ENCODE peak calls at places on chromosome 1, in nine cellular contexts. R is mucosa of descending colon, H is HFF-Myc, U is lung, C is heart left ventricle, S is cardiac fibroblast, P is left ventricle myocardium inferior, M is colonic mucosa, V is coronary artery. L is an unnamed sample.

GRCh38 chr1:237640011-237640671 is 250.6 kb downstream of the ZP4 start:
- DNase-seq in R (no peak), H (no peak), U (no peak), C (no peak), S (no peak), P (no peak), M (no peak), V (no peak), L (no peak)

GRCh38 chr1:186008920-186009737 is 274.9 kb downstream of the HMCN1 start:
- DNase-seq in R (no peak), H (no peak), U (no peak), C (no peak), S (peak; percentile 82), P (no peak), M (no peak), V (no peak), L (peak; percentile 88)

GRCh38 chr1:211420389-211420788 is 71.6 kb downstream of the RD3 start:
- DNase-seq in R (no peak), H (peak; percentile 27), U (no peak), C (no peak), S (peak; percentile 11), P (no peak), M (no peak), V (no peak), L (peak; percentile 8)

GRCh38 chr1:210252621-210253041 is 20.0 kb downstream of the SERTAD4 start:
- DNase-seq in R (peak; percentile 78), H (no peak), U (peak; percentile 54), C (peak; percentile 55), S (peak; percentile 13), P (peak; percentile 58), M (peak; percentile 84), V (no peak), L (no peak)

GRCh38 chr1:202586018-202586821 is 124.0 kb downstream of the SYT2 start:
- DNase-seq in R (peak; percentile 38), H (no peak), U (no peak), C (peak; percentile 52), S (peak; percentile 67), P (no peak), M (peak; percentile 28), V (no peak), L (peak; percentile 69)

GRCh38 chr1:10075732-10076131 is 43.0 kb downstream of the UBE4B start:
- DNase-seq in R (no peak), H (no peak), U (no peak), C (no peak), S (no peak), P (no peak), M (no peak), V (no peak), L (no peak)

GRCh38 chr1:234125283-234125682 is 220.8 kb downstream of the SLC35F3 start:
- DNase-seq in R (peak; percentile 11), H (no peak), U (no peak), C (no peak), S (no peak), P (no peak), M (peak; percentile 22), V (no peak), L (no peak)

GRCh38 chr1:214933375-214933774 is 149.2 kb upstream of the KCNK2 start:
- DNase-seq in R (no peak), H (no peak), U (no peak), C (no peak), S (no peak), P (no peak), M (no peak), V (no peak), L (no peak)

DNA sequence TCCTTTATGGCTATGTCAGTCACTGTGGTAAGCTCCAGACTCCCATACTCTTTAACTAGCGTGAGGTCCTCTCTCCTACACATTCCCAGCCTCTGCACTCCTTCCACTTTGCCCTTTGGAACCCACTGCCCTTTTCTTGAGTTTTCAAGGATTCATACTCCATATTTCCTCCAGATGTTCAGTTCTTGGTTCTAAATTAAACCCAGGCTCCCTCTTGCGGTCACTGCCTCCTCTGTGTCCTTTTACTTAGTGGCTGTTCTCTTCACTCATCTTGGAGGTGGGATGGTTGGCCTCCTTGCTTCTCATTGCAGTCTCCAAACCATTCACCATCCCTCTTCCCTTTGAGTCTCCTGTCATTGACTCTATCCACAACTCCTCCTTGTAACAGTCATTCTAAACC is 208.1 kb downstream of the TGFB2 start:
- DNase-seq in R (no peak), H (peak; percentile 75), U (no peak), C (no peak), S (no peak), P (no peak), M (no peak), V (no peak), L (no peak)
- TF ChIP-seq CTCF in R (no peak), H (peak; percentile 69), U (no peak), C (no peak), S (no peak), P (no peak), M (no peak), V (no peak), L (peak; percentile 22)

DNA sequence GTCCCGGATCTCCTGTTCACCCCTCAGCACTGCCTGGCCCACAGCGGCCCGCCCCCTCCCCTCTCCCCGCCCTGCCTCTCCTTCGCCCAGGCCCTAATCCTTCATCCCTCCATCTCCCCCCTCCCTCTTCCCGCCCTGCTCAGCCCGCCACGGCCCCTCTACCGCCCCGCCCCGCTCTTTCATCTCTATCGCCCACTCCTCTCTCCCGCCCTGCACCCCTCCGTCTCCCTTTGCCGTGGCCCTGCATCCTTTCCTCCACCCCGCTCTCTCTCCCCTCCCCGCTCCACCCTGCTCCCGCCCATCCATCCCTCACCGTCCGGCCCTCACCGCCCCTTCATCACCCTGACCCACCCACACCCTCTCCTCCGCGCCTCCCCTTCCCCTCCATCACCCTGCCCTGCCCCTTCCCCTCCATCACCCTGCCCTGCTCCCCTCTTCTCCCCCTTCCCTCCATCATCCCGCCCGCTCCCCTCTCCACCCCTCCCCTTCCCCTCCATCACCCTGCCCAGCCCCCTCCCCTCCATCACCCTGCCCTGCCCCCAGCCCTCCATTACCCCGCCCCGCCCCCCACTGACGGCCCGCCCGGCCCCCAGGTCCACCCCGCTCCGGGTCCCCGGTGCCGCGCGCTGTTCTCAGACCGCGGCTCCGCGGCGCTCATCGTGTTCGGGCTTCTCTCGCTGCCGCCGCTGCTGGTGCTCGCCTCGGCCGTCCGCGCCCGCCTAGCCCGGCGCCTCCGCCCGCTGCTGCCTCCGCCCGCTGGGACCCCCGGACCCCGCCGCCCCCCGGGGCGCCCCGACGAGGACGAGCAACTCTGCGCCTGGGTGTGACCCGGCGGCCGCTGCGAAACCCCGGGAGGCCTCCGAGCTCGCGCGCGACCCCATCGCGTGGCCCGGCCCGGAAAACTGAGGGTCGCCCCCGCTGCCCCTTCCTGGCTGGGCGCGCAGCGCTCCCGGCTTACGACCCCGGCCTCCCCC is 6.2 kb upstream of the ANKRD65 start:
- DNase-seq in R (no peak), H (no peak), U (no peak), C (peak; percentile 30), S (no peak), P (no peak), M (no peak), V (no peak), L (no peak)
- H3K4me3 ChIP-seq in R (no peak overlapping the region), H (no peak overlapping the region), U (no peak overlapping the region), C (peak overlapping the region; percentile 50), S (peak overlapping the region; percentile 33), P (peak overlapping the region; percentile 66), M (peak overlapping the region; percentile 11), V (peak overlapping the region; percentile 71), L (peak overlapping the region; percentile 24)

DNA sequence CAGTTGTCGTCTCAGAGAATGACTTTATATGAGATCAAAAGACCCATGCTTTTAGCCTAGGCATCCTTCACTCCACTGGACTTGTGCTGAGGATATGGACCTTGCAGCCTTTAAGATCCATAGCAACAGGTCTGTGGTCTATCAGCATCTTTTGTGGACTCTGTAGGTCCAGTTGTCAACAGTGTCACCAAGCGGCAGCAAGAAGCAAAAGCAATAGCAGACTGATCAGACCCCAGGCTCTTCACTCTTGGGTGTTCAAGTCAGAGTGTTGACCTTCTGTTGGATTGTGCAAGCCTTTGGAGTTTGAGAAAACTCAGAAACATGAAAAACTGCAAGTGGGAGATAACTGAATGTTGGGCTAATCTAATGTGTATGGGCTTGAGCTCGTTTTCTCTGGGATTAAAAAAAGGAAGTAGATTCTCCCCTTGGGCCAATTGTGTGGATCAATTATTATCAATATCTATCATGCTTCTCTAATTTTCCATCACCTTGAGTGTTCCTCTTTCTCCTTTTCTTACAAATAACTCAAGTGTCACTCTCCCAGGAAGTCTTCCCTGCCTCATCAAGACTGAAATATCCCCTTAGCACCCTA is 144.2 kb downstream of the LYPLAL1 start:
- DNase-seq in R (no peak), H (no peak), U (no peak), C (no peak), S (peak; percentile 41), P (no peak), M (no peak), V (no peak), L (peak; percentile 64)
- TF ChIP-seq CTCF in R (no peak), H (no peak), U (no peak), C (no peak), S (peak; percentile 28), P (no peak), M (no peak), V (no peak), L (peak; percentile 43)

GRCh38 chr1:28296401-28297220 is 32.2 kb upstream of the MED18 start:
- DNase-seq in R (peak; percentile 85), H (peak; percentile 16), U (no peak), C (no peak), S (peak; percentile 73), P (no peak), M (peak; percentile 79), V (no peak), L (peak; percentile 82)

GRCh38 chr1:28298438-28298837 is 30.4 kb upstream of the MED18 start:
- DNase-seq in R (no peak), H (no peak), U (no peak), C (no peak), S (no peak), P (no peak), M (no peak), V (no peak), L (no peak)

GRCh38 chr1:28297826-28298225 is 31.0 kb upstream of the MED18 start:
- DNase-seq in R (no peak), H (no peak), U (no peak), C (no peak), S (no peak), P (no peak), M (no peak), V (no peak), L (no peak)

GRCh38 chr1:28302247-28302646 is 26.6 kb upstream of the MED18 start:
- DNase-seq in R (no peak), H (no peak), U (no peak), C (no peak), S (no peak), P (no peak), M (no peak), V (no peak), L (no peak)

DNA sequence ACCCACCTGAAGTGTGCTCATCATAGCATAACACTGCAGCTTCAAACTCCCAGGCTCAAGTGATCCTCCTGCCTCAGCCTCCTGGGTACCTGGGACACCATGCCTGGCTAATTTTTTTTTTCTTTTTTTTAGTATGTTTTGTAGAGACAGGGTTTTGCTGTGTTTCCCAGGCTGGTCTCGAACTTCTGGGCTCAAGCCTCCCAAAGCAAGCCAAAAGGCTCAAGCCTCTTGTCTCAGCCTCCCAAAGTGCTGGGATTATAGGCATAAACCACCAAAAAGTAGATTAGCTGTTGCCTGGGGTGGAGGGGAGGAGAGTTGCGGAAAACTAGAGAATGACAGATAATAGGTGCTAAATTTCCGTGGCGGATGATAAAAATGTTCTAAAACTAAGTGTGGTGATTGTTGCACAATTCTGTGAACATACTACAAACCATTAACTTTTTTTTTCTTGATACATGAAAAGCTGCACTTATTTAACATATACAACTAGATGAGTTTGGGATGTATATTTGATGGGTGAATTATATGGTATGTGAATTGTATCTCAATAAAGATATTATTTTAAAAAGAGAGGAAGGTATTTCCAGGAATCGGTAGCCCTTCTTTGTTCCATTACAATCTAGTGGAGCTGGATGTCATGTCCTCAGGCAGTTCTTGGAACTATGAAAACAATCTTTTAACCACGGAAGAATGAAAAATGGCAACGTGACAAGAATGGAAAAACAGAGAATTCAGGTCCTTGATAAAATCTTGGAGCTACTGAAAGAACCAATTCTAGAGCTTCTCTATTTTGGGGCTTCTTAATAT is 27.3 kb upstream of the MED18 start:
- DNase-seq in R (no peak), H (no peak), U (no peak), C (no peak), S (peak; percentile 46), P (no peak), M (no peak), V (no peak), L (peak; percentile 51)
- H3K4me3 ChIP-seq in R (no peak overlapping the region), H (no peak overlapping the region), U (no peak overlapping the region), C (no peak overlapping the region), S (no peak overlapping the region), P (no peak overlapping the region), M (no peak overlapping the region), V (no peak overlapping the region), L (no peak overlapping the region)

L was measured in fibroblast of pulmonary artery.